ENCODE peak calls at places on chromosomes 11 and 22, in ten cellular contexts. One of them, this sample, is unnamed.
A peak's percentile ranks its signal among the peaks of the same experiment; 100 is the strongest.

GRCh38 chr11:117535201-117535869 is 207.7 kb downstream of the CEP164 start:
- DNase-seq in K562: no peak
- DNase-seq in OCI-LY7: no peak
- DNase-seq in naive thymus-derived CD4-positive, alpha-beta T cell: no peak
- DNase-seq in tibial artery: no peak
- DNase-seq in lung: peak; percentile 39
- DNase-seq in fibroblast of lung: no peak
- DNase-seq in keratinocyte: no peak
- DNase-seq in adrenal gland: peak; percentile 35
- DNase-seq in Peyer's patch: no peak
- DNase-seq in this sample: peak; percentile 63

GRCh38 chr11:66268210-66268952 is at the start of gene RAB1B:
- DNase-seq in adrenal gland: peak; percentile 100
- DNase-seq in naive thymus-derived CD4-positive, alpha-beta T cell: peak; percentile 100
- DNase-seq in Peyer's patch: peak; percentile 99
- DNase-seq in lung: peak; percentile 100
- DNase-seq in K562: peak; percentile 98
- DNase-seq in OCI-LY7: peak; percentile 100
- DNase-seq in tibial artery: peak; percentile 100
- DNase-seq in fibroblast of lung: peak; percentile 99
- DNase-seq in keratinocyte: peak; percentile 96
- DNase-seq in this sample: peak; percentile 100

GRCh38 chr11:28009383-28009782 is 98.6 kb downstream of the KIF18A start:
- DNase-seq in OCI-LY7: no peak
- DNase-seq in K562: no peak
- DNase-seq in naive thymus-derived CD4-positive, alpha-beta T cell: no peak
- DNase-seq in tibial artery: no peak
- DNase-seq in fibroblast of lung: peak; percentile 89
- DNase-seq in Peyer's patch: no peak
- DNase-seq in lung: no peak
- DNase-seq in keratinocyte: no peak
- DNase-seq in adrenal gland: no peak
- DNase-seq in this sample: no peak

GRCh38 chr11:17796154-17796553 is 61.6 kb downstream of the KCNC1 start:
- DNase-seq in lung: no peak
- DNase-seq in naive thymus-derived CD4-positive, alpha-beta T cell: no peak
- DNase-seq in K562: no peak
- DNase-seq in adrenal gland: no peak
- DNase-seq in fibroblast of lung: no peak
- DNase-seq in Peyer's patch: no peak
- DNase-seq in OCI-LY7: no peak
- DNase-seq in keratinocyte: no peak
- DNase-seq in tibial artery: no peak
- DNase-seq in this sample: no peak

GRCh38 chr11:113877673-113878060 is 2.3 kb upstream of the USP28 start:
- DNase-seq in OCI-LY7: peak; percentile 20
- DNase-seq in lung: no peak
- DNase-seq in fibroblast of lung: no peak
- DNase-seq in keratinocyte: no peak
- DNase-seq in K562: no peak
- DNase-seq in tibial artery: no peak
- DNase-seq in naive thymus-derived CD4-positive, alpha-beta T cell: no peak
- DNase-seq in adrenal gland: no peak
- DNase-seq in Peyer's patch: no peak
- DNase-seq in this sample: no peak

GRCh38 chr11:7485136-7485853 is at the start of gene OLFML1:
- DNase-seq in naive thymus-derived CD4-positive, alpha-beta T cell: no peak
- DNase-seq in Peyer's patch: no peak
- DNase-seq in OCI-LY7: no peak
- DNase-seq in K562: no peak
- DNase-seq in lung: no peak
- DNase-seq in tibial artery: no peak
- DNase-seq in fibroblast of lung: peak; percentile 61
- DNase-seq in keratinocyte: no peak
- DNase-seq in adrenal gland: no peak
- DNase-seq in this sample: no peak

GRCh38 chr11:117199061-117199915 is at the start of gene TAGLN:
- DNase-seq in adrenal gland: peak; percentile 72
- DNase-seq in lung: peak; percentile 64
- DNase-seq in OCI-LY7: no peak
- DNase-seq in keratinocyte: no peak
- DNase-seq in Peyer's patch: no peak
- DNase-seq in tibial artery: peak; percentile 98
- DNase-seq in naive thymus-derived CD4-positive, alpha-beta T cell: no peak
- DNase-seq in fibroblast of lung: peak; percentile 90
- DNase-seq in K562: no peak
- DNase-seq in this sample: peak; percentile 73

GRCh38 chr22:49294656-49295464 is 532.8 kb downstream of the BRD1 start:
- DNase-seq in OCI-LY7: no peak
- DNase-seq in adrenal gland: peak; percentile 2
- DNase-seq in naive thymus-derived CD4-positive, alpha-beta T cell: no peak
- DNase-seq in fibroblast of lung: no peak
- DNase-seq in Peyer's patch: no peak
- DNase-seq in tibial artery: peak; percentile 60
- DNase-seq in K562: no peak
- DNase-seq in lung: no peak
- DNase-seq in keratinocyte: no peak
- DNase-seq in this sample: no peak

GRCh38 chr11:126477526-126478275 is 122.2 kb downstream of the ST3GAL4 start:
- DNase-seq in OCI-LY7: no peak
- DNase-seq in K562: no peak
- DNase-seq in keratinocyte: no peak
- DNase-seq in naive thymus-derived CD4-positive, alpha-beta T cell: peak; percentile 25
- DNase-seq in tibial artery: no peak
- DNase-seq in adrenal gland: no peak
- DNase-seq in fibroblast of lung: no peak
- DNase-seq in Peyer's patch: no peak
- DNase-seq in lung: no peak
- DNase-seq in this sample: peak; percentile 38

DNA sequence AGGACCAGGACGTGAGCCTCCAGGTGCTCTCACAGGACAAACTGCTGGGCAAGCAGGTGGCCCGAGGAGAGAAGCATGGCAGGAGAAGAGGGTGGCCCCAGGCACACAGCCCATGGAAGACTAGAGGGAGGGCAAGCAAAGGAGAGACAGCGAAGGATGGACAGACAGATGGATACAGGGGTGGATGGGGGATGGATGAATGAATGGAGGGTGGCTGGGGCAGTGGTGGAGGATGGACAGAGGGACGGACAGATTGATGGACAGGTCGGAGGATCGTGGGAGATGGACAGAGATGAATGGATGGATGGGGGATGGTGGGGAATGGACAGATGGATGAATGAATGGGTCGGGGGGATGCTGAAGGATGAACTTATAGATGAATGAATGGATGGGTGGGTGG is 22.7 kb downstream of the ARVCF start:
- DNase-seq in K562: no peak
- DNase-seq in keratinocyte: no peak
- DNase-seq in adrenal gland: no peak
- DNase-seq in lung: no peak
- DNase-seq in tibial artery: no peak
- DNase-seq in Peyer's patch: no peak
- DNase-seq in OCI-LY7: no peak
- DNase-seq in naive thymus-derived CD4-positive, alpha-beta T cell: no peak
- DNase-seq in fibroblast of lung: no peak
- DNase-seq in this sample: no peak
- H3K4me1 ChIP-seq in K562: peaks cover 15% of the 10 kb centered on the region
- H3K4me1 ChIP-seq in keratinocyte: no peaks in the 10 kb centered on the region
- H3K4me1 ChIP-seq in adrenal gland: no peaks in the 10 kb centered on the region
- H3K4me1 ChIP-seq in lung: peaks cover 16% of the 10 kb centered on the region
- H3K4me1 ChIP-seq in tibial artery: peaks cover 95% of the 10 kb centered on the region
- H3K4me1 ChIP-seq in Peyer's patch: no peaks in the 10 kb centered on the region
- H3K4me1 ChIP-seq in OCI-LY7: no peaks in the 10 kb centered on the region
- H3K4me1 ChIP-seq in naive thymus-derived CD4-positive, alpha-beta T cell: no peaks in the 10 kb centered on the region
- H3K4me1 ChIP-seq in fibroblast of lung: peaks cover 11% of the 10 kb centered on the region
- H3K4me1 ChIP-seq in this sample: no peaks in the 10 kb centered on the region

DNA sequence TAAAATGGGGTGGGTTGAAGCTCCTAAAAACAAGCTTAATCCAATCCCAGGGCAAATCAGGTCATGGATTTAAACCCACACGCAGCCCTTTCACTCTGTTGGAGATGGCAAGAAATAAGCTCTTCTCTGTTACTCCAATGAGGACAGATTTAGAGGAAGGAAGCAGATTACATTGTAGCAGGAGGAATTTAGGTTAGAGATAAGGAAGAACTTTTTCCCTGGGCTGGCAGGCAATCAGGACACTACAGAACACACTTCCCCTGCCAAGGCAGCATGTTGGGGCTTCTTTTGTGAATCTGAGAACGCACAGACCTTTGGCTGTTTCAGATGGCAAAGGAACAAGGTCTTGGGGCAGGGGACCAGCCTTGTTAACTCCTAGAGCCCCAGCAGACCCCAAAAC is 46.2 kb downstream of the C11orf58 start:
- DNase-seq in K562: no peak
- DNase-seq in fibroblast of lung: no peak
- DNase-seq in naive thymus-derived CD4-positive, alpha-beta T cell: no peak
- DNase-seq in Peyer's patch: no peak
- DNase-seq in keratinocyte: no peak
- DNase-seq in OCI-LY7: no peak
- DNase-seq in lung: no peak
- DNase-seq in tibial artery: no peak
- DNase-seq in adrenal gland: no peak
- DNase-seq in this sample: no peak
- H3K4me1 ChIP-seq in K562: no peaks in the 10 kb centered on the region
- H3K4me1 ChIP-seq in fibroblast of lung: peaks cover 3% of the 10 kb centered on the region
- H3K4me1 ChIP-seq in naive thymus-derived CD4-positive, alpha-beta T cell: no peaks in the 10 kb centered on the region
- H3K4me1 ChIP-seq in Peyer's patch: no peaks in the 10 kb centered on the region
- H3K4me1 ChIP-seq in keratinocyte: peaks cover 23% of the 10 kb centered on the region
- H3K4me1 ChIP-seq in OCI-LY7: no peaks in the 10 kb centered on the region
- H3K4me1 ChIP-seq in lung: peaks cover 11% of the 10 kb centered on the region
- H3K4me1 ChIP-seq in tibial artery: peaks cover 13% of the 10 kb centered on the region
- H3K4me1 ChIP-seq in adrenal gland: no peaks in the 10 kb centered on the region
- H3K4me1 ChIP-seq in this sample: no peaks in the 10 kb centered on the region

DNA sequence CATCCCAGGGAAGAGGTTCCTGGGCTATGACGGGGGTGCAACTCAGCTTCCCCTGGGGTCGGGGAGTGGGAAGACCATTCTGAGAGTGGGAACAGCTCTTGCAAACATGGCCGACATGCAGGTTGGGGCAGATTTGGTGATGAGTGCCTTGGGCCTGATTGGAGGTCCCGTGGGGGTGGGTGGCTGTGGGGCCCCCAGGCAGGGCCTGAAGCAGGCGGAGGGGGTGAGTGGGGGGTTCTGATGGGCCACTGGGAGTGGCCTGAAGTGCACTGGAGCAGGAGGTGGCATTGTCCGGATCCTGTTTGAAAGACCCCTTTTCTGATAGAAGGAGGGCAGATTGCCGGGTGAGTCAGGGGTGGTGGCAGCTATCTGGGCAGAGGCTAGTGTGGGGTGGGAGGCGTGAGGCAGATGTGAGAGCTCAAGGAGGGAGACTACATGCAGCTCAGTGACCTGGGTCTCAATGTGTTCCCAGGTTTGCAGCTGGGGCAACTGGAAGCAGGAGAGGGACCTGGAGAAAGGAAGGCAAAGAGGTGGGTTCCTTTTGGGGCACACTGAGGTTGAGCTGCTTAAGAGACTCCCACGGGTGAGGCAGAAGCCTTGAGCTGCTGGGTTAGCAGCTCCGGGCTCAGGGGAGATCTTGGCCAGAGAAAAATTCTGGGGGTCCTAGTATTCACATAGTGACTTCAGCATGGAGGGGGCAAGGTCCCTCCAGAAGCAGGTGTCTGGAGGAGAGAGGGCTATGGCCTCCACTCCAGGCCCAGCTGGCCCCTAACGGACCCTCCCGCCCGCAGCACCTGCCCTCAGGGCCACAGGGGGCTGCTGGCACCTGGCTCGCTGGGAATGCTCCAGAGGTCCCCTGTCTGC is 15.2 kb downstream of the MYEOV start:
- DNase-seq in OCI-LY7: no peak
- DNase-seq in lung: no peak
- DNase-seq in K562: no peak
- DNase-seq in adrenal gland: no peak
- DNase-seq in keratinocyte: no peak
- DNase-seq in Peyer's patch: no peak
- DNase-seq in naive thymus-derived CD4-positive, alpha-beta T cell: no peak
- DNase-seq in tibial artery: peak; percentile 34
- DNase-seq in fibroblast of lung: no peak
- DNase-seq in this sample: no peak
- H3K4me1 ChIP-seq in OCI-LY7: peaks cover 13% of the 10 kb centered on the region
- H3K4me1 ChIP-seq in lung: peaks cover 15% of the 10 kb centered on the region
- H3K4me1 ChIP-seq in K562: no peaks in the 10 kb centered on the region
- H3K4me1 ChIP-seq in adrenal gland: no peaks in the 10 kb centered on the region
- H3K4me1 ChIP-seq in keratinocyte: no peaks in the 10 kb centered on the region
- H3K4me1 ChIP-seq in Peyer's patch: peaks cover 5% of the 10 kb centered on the region
- H3K4me1 ChIP-seq in naive thymus-derived CD4-positive, alpha-beta T cell: peaks cover 23% of the 10 kb centered on the region
- H3K4me1 ChIP-seq in tibial artery: peaks cover 7% of the 10 kb centered on the region
- H3K4me1 ChIP-seq in fibroblast of lung: peaks cover 7% of the 10 kb centered on the region
- H3K4me1 ChIP-seq in this sample: peaks cover 4% of the 10 kb centered on the region

GRCh38 chr11:11366793-11367192 is 13.7 kb upstream of the CSNK2A3 start:
- DNase-seq in tibial artery: no peak
- DNase-seq in OCI-LY7: no peak
- DNase-seq in fibroblast of lung: peak; percentile 26
- DNase-seq in keratinocyte: no peak
- DNase-seq in lung: no peak
- DNase-seq in naive thymus-derived CD4-positive, alpha-beta T cell: no peak
- DNase-seq in Peyer's patch: no peak
- DNase-seq in adrenal gland: no peak
- DNase-seq in K562: no peak
- DNase-seq in this sample: no peak

GRCh38 chr11:11370263-11371060 is 17.4 kb upstream of the CSNK2A3 start:
- DNase-seq in tibial artery: no peak
- DNase-seq in adrenal gland: no peak
- DNase-seq in naive thymus-derived CD4-positive, alpha-beta T cell: no peak
- DNase-seq in K562: no peak
- DNase-seq in fibroblast of lung: no peak
- DNase-seq in Peyer's patch: no peak
- DNase-seq in keratinocyte: no peak
- DNase-seq in OCI-LY7: no peak
- DNase-seq in lung: no peak
- DNase-seq in this sample: no peak

GRCh38 chr11:11374358-11375148 is 21.5 kb upstream of the CSNK2A3 start:
- DNase-seq in tibial artery: no peak
- DNase-seq in OCI-LY7: no peak
- DNase-seq in K562: no peak
- DNase-seq in fibroblast of lung: no peak
- DNase-seq in Peyer's patch: no peak
- DNase-seq in keratinocyte: no peak
- DNase-seq in naive thymus-derived CD4-positive, alpha-beta T cell: no peak
- DNase-seq in adrenal gland: peak; percentile 40
- DNase-seq in lung: no peak
- DNase-seq in this sample: no peak

GRCh38 chr11:11373934-11374333 is 20.9 kb upstream of the CSNK2A3 start:
- DNase-seq in keratinocyte: no peak
- DNase-seq in adrenal gland: no peak
- DNase-seq in OCI-LY7: no peak
- DNase-seq in fibroblast of lung: no peak
- DNase-seq in naive thymus-derived CD4-positive, alpha-beta T cell: no peak
- DNase-seq in Peyer's patch: no peak
- DNase-seq in lung: no peak
- DNase-seq in tibial artery: no peak
- DNase-seq in K562: no peak
- DNase-seq in this sample: no peak

DNA sequence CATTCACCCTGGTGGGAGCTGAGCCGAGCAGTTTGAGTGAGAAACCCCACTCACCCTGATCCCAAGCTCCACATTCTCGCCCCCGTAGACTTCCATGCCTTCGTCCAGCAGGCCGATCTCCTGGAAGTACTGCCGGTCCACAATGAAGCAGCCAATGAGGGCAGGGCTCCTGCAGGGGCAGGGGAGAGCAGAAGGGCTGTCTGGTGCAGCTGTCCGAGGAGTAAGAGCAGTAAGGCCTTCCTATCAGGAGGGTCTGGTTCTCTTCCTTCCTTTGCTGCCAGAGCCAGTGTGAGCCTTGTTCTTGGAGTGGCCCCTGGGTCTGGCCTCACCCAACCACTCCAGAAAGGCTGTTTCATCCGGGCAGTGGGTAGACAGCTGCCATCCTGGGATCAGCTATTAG is 19.4 kb upstream of the CSNK2A3 start:
- DNase-seq in OCI-LY7: no peak
- DNase-seq in adrenal gland: no peak
- DNase-seq in fibroblast of lung: no peak
- DNase-seq in tibial artery: no peak
- DNase-seq in keratinocyte: no peak
- DNase-seq in Peyer's patch: no peak
- DNase-seq in K562: no peak
- DNase-seq in naive thymus-derived CD4-positive, alpha-beta T cell: no peak
- DNase-seq in lung: no peak
- DNase-seq in this sample: no peak
- H3K4me1 ChIP-seq in OCI-LY7: no peaks in the 10 kb centered on the region
- H3K4me1 ChIP-seq in adrenal gland: no peaks in the 10 kb centered on the region
- H3K4me1 ChIP-seq in fibroblast of lung: no peaks in the 10 kb centered on the region
- H3K4me1 ChIP-seq in tibial artery: peaks cover 14% of the 10 kb centered on the region
- H3K4me1 ChIP-seq in keratinocyte: no peaks in the 10 kb centered on the region
- H3K4me1 ChIP-seq in Peyer's patch: no peaks in the 10 kb centered on the region
- H3K4me1 ChIP-seq in K562: no peaks in the 10 kb centered on the region
- H3K4me1 ChIP-seq in naive thymus-derived CD4-positive, alpha-beta T cell: no peaks in the 10 kb centered on the region
- H3K4me1 ChIP-seq in lung: peaks cover 4% of the 10 kb centered on the region
- H3K4me1 ChIP-seq in this sample: no peaks in the 10 kb centered on the region

This sample was measured in mucosa of descending colon.